ENCODE peak calls at places on chromosomes 5 and 9, in six cellular contexts. E is lung microvascular endothelial cell, Q is AG04449, T is D341Med, M is germinal center, B is caudate nucleus. V is an unnamed sample.

GRCh38 chr5:37786416-37786815 is 53.4 kb downstream of the GDNF start:
- DNase-seq in M (no peak), E (no peak), T (no peak), B (no peak), Q (no peak), V (no peak)

GRCh38 chr9:79962150-79962549 is 390.4 kb downstream of the TLE4 start:
- DNase-seq in E (no peak), M (no peak), Q (no peak), B (no peak), T (no peak), V (no peak)

GRCh38 chr5:127844631-127845030 is 141.4 kb downstream of the CCDC192 start:
- DNase-seq in B (peak), T (peak), M (no peak), E (peak), Q (no peak), V (peak)

GRCh38 chr9:95014917-95015316 is 288.4 kb downstream of the AOPEP start:
- DNase-seq in E (no peak), Q (no peak), B (no peak), T (no peak), M (no peak), V (no peak)

GRCh38 chr5:173850664-173851063 is 37.5 kb upstream of the CPEB4 start:
- DNase-seq in E (no peak), B (no peak), Q (no peak), M (no peak), T (no peak), V (no peak)

GRCh38 chr9:121026260-121026691 is 23.8 kb downstream of the C5 start:
- DNase-seq in T (no peak), M (no peak), E (no peak), B (no peak), Q (peak), V (no peak)

GRCh38 chr9:129885018-129885669 is 49.9 kb downstream of the USP20 start:
- DNase-seq in E (peak), Q (no peak), T (no peak), B (no peak), M (no peak), V (no peak)

GRCh38 chr5:120632430-120632829 is 168.3 kb downstream of the PRR16 start:
- DNase-seq in Q (no peak), M (no peak), T (no peak), B (no peak), E (no peak), V (no peak)

GRCh38 chr9:109771796-109772525 is 8.0 kb upstream of the PALM2AKAP2 start:
- DNase-seq in B (no peak), E (no peak), Q (no peak), M (no peak), T (no peak), V (no peak)

GRCh38 chr9:113772121-113772885 is 103.8 kb upstream of the ZNF618 start:
- DNase-seq in T (no peak), Q (peak), M (no peak), B (no peak), E (no peak), V (no peak)